ENCODE peak calls at places on chromosomes 12 and 14, in six cellular contexts. P is SK-N-SH, Z is breast epithelium, T is HCT116, J is stomach, I is GM12891. R is an unnamed sample.
A peak's percentile ranks its signal among the peaks of the same experiment; 100 is the strongest.

GRCh38 chr14:64939817-64940190 is 2.7 kb downstream of the GPX2 start:
- DNase-seq in P (no peak), Z (no peak), T (no peak), J (no peak), I (no peak), R (no peak)

GRCh38 chr14:22977434-22977683 is 5.0 kb downstream of the AJUBA start:
- DNase-seq in P (no peak), Z (no peak), T (no peak), J (no peak), I (no peak), R (no peak)

GRCh38 chr12:22117551-22117950 is 71.5 kb downstream of the CMAS start:
- DNase-seq in P (no peak), Z (no peak), T (no peak), J (no peak), I (no peak), R (no peak)

GRCh38 chr12:55692631-55693322 is 14.9 kb downstream of the ITGA7 start:
- DNase-seq in P (no peak), Z (no peak), T (no peak), J (no peak), I (no peak), R (no peak)

GRCh38 chr12:1806301-1807106 is 13.9 kb upstream of the LRTM2 start:
- DNase-seq in P (no peak), Z (no peak), T (no peak), J (peak; percentile 46), I (no peak), R (no peak)

GRCh38 chr12:12682284-12682683 is 13.7 kb downstream of the GPR19 start:
- DNase-seq in P (no peak), Z (no peak), T (no peak), J (no peak), I (no peak), R (no peak)

GRCh38 chr12:125128806-125129571 is 63.8 kb downstream of the AACS start:
- DNase-seq in P (no peak), Z (no peak), T (no peak), J (no peak), I (no peak), R (no peak)

GRCh38 chr14:52455291-52456088 is 96.8 kb downstream of the TXNDC16 start:
- DNase-seq in P (no peak), Z (no peak), T (no peak), J (no peak), I (no peak), R (no peak)

GRCh38 chr14:102390486-102390885 is 27.7 kb downstream of the TECPR2 start:
- DNase-seq in P (no peak), Z (no peak), T (no peak), J (no peak), I (no peak), R (no peak)

GRCh38 chr14:72598328-72598727 is 295.6 kb downstream of the DPF3 start:
- DNase-seq in P (no peak), Z (no peak), T (no peak), J (no peak), I (peak; percentile 40), R (no peak)

GRCh38 chr12:109475993-109476806 is 900 bp downstream of the KCTD10 start:
- DNase-seq in P (peak; percentile 27), Z (no peak), T (no peak), J (no peak), I (no peak), R (no peak)

GRCh38 chr14:105493921-105494605 is 3.0 kb downstream of the TEDC1 start:
- DNase-seq in P (no peak), Z (no peak), T (no peak), J (no peak), I (no peak), R (no peak)

GRCh38 chr14:52703225-52703624 is 3.8 kb upstream of the PSMC6 start:
- DNase-seq in P (no peak), Z (peak; percentile 77), T (no peak), J (peak; percentile 70), I (no peak), R (peak; percentile 38)

GRCh38 chr12:116376354-116377193 is 99.1 kb upstream of the MED13L start:
- DNase-seq in P (peak; percentile 72), Z (no peak), T (no peak), J (no peak), I (no peak), R (no peak)

GRCh38 chr14:27026097-27026496 is 428.3 kb upstream of the NOVA1 start:
- DNase-seq in P (no peak), Z (no peak), T (no peak), J (no peak), I (no peak), R (no peak)

GRCh38 chr12:57192920-57193319 is 23.7 kb upstream of the NXPH4 start:
- DNase-seq in P (no peak), Z (no peak), T (no peak), J (no peak), I (no peak), R (no peak)

GRCh38 chr12:112163471-112164325 is 38.3 kb downstream of the TRAFD1 start:
- DNase-seq in P (no peak), Z (no peak), T (no peak), J (no peak), I (no peak), R (no peak)

GRCh38 chr12:79441534-79441933 is 249.2 kb downstream of the PAWR start:
- DNase-seq in P (no peak), Z (no peak), T (no peak), J (no peak), I (no peak), R (no peak)

GRCh38 chr12:131929530-131930456 is 717 bp downstream of the PUS1 start:
- DNase-seq in P (peak; percentile 73), Z (no peak), T (no peak), J (no peak), I (peak; percentile 56), R (no peak)

GRCh38 chr12:124994435-124994975 is 1.1 kb downstream of the BRI3BP start:
- DNase-seq in P (no peak), Z (no peak), T (no peak), J (peak; percentile 51), I (no peak), R (no peak)

GRCh38 chr12:106048016-106048415 is 90.7 kb downstream of the NUAK1 start:
- DNase-seq in P (no peak), Z (no peak), T (no peak), J (no peak), I (no peak), R (no peak)

GRCh38 chr14:39374846-39375245 is 57.4 kb downstream of the FBXO33 start:
- DNase-seq in P (no peak), Z (no peak), T (no peak), J (no peak), I (no peak), R (no peak)

GRCh38 chr14:39247256-39247655 is 13.5 kb downstream of the MIA2 start:
- DNase-seq in P (no peak), Z (no peak), T (no peak), J (no peak), I (no peak), R (no peak)

GRCh38 chr14:72849222-72849621 is 44.7 kb downstream of the DPF3 start:
- DNase-seq in P (no peak), Z (no peak), T (no peak), J (no peak), I (no peak), R (no peak)

GRCh38 chr14:75010472-75010871 is 7.8 kb downstream of the EIF2B2 start:
- DNase-seq in P (no peak), Z (no peak), T (no peak), J (no peak), I (no peak), R (no peak)

GRCh38 chr14:85532981-85533820 is 3.3 kb downstream of the FLRT2 start:
- DNase-seq in P (peak; percentile 19), Z (peak; percentile 32), T (no peak), J (peak; percentile 31), I (no peak), R (peak; percentile 25)

GRCh38 chr12:108117163-108117849 is 11.8 kb upstream of the WSCD2 start:
- DNase-seq in P (no peak), Z (no peak), T (no peak), J (no peak), I (no peak), R (no peak)
- TF ChIP-seq POLR2AphosphoS5 in P (no peak), Z (no peak), T (no peak), J (no peak), I (no peak), R (no peak)

DNA sequence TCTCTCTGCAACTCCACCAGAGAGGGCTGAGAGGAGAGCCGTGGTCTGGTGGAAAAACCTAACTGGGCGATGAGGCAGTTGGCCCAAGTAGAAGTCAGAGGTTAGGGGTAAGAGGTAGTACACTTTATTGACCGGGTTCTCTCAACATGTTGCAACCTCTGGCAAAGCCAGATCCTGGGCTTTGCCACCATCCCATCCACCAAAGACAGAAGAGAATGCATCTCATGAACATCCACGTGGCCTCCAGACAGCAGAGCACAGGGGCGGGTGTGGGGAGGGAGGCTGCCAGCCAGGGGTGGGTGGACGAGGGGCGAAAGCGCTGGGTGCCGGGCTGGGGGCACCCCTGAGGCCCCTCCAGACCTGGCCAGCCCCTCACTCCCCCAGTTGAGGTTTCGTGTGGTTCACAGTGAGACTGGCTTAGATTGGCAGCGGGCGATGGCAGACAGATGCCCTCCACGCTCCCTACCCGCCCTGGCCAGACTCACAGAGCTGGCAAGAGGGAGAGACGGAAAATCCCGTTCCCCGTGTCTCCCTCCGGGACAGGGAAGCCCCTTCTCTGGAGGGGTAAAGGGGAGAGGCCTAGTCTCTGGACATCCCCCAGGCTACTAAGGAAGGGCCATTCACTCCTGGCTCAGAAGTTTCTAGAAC is 33.1 kb upstream of the VPS37B start:
- DNase-seq in P (no peak), Z (no peak), T (no peak), J (no peak), I (no peak), R (no peak)
- TF ChIP-seq POLR2AphosphoS5 in P (no peak), Z (no peak), T (no peak), J (no peak), I (no peak), R (no peak)

GRCh38 chr14:20458031-20458789 is 3.0 kb downstream of the PIP4P1 start:
- DNase-seq in P (no peak), Z (no peak), T (no peak), J (no peak), I (no peak), R (no peak)
- TF ChIP-seq POLR2AphosphoS5 in P (peak; percentile 13), Z (no peak), T (no peak), J (no peak), I (peak; percentile 80), R (no peak)

GRCh38 chr14:88683119-88683518 is 109.6 kb downstream of the EML5 start:
- DNase-seq in P (peak; percentile 25), Z (no peak), T (no peak), J (no peak), I (no peak), R (no peak)

GRCh38 chr14:88681755-88682494 is 110.8 kb downstream of the EML5 start:
- DNase-seq in P (no peak), Z (no peak), T (no peak), J (no peak), I (no peak), R (no peak)

GRCh38 chr14:88688386-88688785 is 104.4 kb downstream of the EML5 start:
- DNase-seq in P (no peak), Z (no peak), T (no peak), J (no peak), I (no peak), R (no peak)

DNA sequence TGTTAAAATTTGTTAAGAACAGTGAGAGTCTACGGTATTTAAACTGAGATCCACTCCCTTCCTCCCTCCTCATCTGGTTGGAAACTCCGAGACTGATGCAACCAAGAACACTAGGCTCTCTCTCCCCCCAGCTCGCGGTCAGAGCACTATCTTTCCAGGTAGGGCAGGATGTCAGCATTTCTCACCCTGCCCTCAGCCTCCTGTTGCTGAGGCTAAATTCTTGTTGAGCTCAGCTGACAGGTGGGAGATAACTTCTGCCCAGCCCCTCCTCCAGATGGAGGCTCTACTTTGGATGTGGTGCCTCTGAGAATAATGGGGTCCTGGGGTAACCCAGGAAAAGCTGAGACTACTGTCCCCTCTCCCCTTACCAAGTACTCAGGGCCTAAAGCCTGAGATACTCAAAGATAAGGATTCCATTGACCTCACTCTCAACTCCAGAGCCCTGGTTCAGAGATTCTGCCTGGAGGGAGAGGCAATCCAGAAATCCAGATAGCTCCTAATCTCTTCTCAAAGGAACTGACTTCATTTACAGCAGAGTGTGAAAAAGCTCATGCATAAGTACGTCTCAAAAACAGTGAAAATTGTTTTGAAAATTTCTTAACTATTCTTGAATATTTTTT is 110.1 kb downstream of the EML5 start:
- DNase-seq in P (peak; percentile 65), Z (no peak), T (no peak), J (no peak), I (no peak), R (no peak)
- TF ChIP-seq POLR2AphosphoS5 in P (no peak), Z (no peak), T (no peak), J (no peak), I (no peak), R (no peak)